ENCODE peak calls at places on chromosomes 11 and 22, in five cellular contexts. V is neuronal stem cell, S is mesendoderm, K is H1, L is mesenchymal stem cell. H is an unnamed sample. For H3K79me1, the result is how much of the 10 kb centered on the place peaks cover.

GRCh38 chr11:117807482-117808272 is 10.7 kb upstream of the DSCAML1 start:
- DNase-seq in V (peak), S (peak), K (no peak), L (peak), H (peak)

GRCh38 chr22:47012589-47013365 is 250.3 kb downstream of the TBC1D22A start:
- DNase-seq in V (no peak), S (peak), K (no peak), L (peak), H (peak)

GRCh38 chr22:33038131-33038772 is 19.9 kb downstream of the SYN3 start:
- DNase-seq in V (peak), S (peak), K (no peak), L (no peak), H (no peak)

GRCh38 chr11:73330569-73331093 is 22.6 kb downstream of the ARHGEF17 start:
- DNase-seq in V (no peak), S (peak), K (no peak), L (peak), H (peak)

GRCh38 chr11:107931206-107931605 is 3.0 kb downstream of the RAB39A start:
- DNase-seq in V (no peak), S (no peak), K (no peak), L (no peak), H (no peak)

GRCh38 chr22:34973926-34974325 is 92.0 kb upstream of the ISX start:
- DNase-seq in V (no peak), S (peak), K (no peak), L (no peak), H (no peak)

GRCh38 chr11:6735306-6735705 is 36.5 kb downstream of the OR2AG2 start:
- DNase-seq in V (no peak), S (no peak), K (no peak), L (no peak), H (no peak)

GRCh38 chr11:114366331-114367243 is 33.7 kb downstream of the C11orf71 start:
- DNase-seq in V (no peak), S (peak), K (no peak), L (peak), H (peak)

GRCh38 chr22:35394011-35394312 is 6.0 kb upstream of the MCM5 start:
- DNase-seq in V (no peak), S (no peak), K (no peak), L (no peak), H (no peak)

GRCh38 chr11:119567667-119568582 is 145.0 kb upstream of the THY1 start:
- DNase-seq in V (no peak), S (peak), K (no peak), L (peak), H (peak)

GRCh38 chr11:107018902-107019493 is 722 bp upstream of the GUCY1A2 start:
- DNase-seq in V (peak), S (peak), K (no peak), L (peak), H (peak)

GRCh38 chr11:20164152-20164551 is 3.9 kb upstream of the DBX1 start:
- DNase-seq in V (no peak), S (no peak), K (no peak), L (no peak), H (no peak)

GRCh38 chr11:3130269-3131071 is 34.6 kb downstream of the OSBPL5 start:
- DNase-seq in V (no peak), S (no peak), K (no peak), L (no peak), H (no peak)

GRCh38 chr22:26464312-26464711 is 19.3 kb downstream of the HPS4 start:
- DNase-seq in V (no peak), S (peak), K (no peak), L (no peak), H (no peak)

GRCh38 chr11:119590651-119591308 is 138.2 kb downstream of the NECTIN1 start:
- DNase-seq in V (peak), S (peak), K (no peak), L (no peak), H (no peak)

GRCh38 chr11:134517115-134517514 is 105.1 kb upstream of the B3GAT1 start:
- DNase-seq in V (no peak), S (no peak), K (no peak), L (no peak), H (no peak)

DNA sequence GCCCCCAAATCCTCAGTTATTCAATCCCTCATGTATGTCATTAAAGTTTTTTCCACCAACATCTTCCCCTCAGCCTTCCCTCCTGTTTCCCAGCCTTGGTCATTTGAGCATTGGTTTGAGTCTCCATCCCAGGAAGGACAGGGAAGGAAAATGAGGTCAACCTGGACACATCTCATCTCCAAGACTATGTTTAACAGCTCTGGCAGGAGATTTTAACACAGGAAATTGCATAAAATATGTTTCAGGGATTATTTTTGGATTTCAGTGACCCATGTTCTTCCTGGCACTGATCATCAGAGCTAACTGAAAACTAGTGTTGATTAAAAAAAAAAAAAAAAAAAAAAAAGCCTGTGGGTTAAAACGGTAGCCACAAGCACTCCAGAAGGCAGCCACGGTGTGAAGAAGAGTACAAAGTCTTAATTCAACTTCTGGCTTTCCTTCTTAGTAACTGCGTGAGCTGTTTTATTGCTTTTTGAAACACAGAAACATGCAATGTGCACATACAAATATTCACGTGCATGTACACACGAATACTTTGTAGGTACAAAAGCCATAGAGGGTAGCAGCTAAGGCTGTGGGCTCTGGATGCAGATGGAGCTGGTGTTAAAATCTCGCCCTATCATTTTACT is 164.4 kb upstream of the DDI1 start:
- DNase-seq in V (no peak), S (no peak), K (no peak), L (no peak), H (no peak)
- H3K79me1 ChIP-seq in V (under half), S (under half), K (under half), L (under half), H (under half)

GRCh38 chr22:40732996-40733292 is 53.7 kb downstream of the MCHR1 start:
- DNase-seq in V (no peak), S (no peak), K (no peak), L (no peak), H (no peak)
- H3K79me1 ChIP-seq in V (under half), S (under half), K (under half), L (under half), H (under half)

GRCh38 chr22:40718250-40719204 is 39.2 kb downstream of the MCHR1 start:
- DNase-seq in V (no peak), S (no peak), K (no peak), L (no peak), H (no peak)

GRCh38 chr22:40720538-40721256 is 41.4 kb downstream of the MCHR1 start:
- DNase-seq in V (no peak), S (no peak), K (no peak), L (peak), H (peak)

GRCh38 chr22:40719599-40719998 is 40.3 kb downstream of the MCHR1 start:
- DNase-seq in V (no peak), S (no peak), K (no peak), L (no peak), H (no peak)

GRCh38 chr22:40723396-40723933 is 44.2 kb downstream of the MCHR1 start:
- DNase-seq in V (no peak), S (peak), K (no peak), L (no peak), H (no peak)

GRCh38 chr22:40721266-40721665 is 42.0 kb downstream of the MCHR1 start:
- DNase-seq in V (no peak), S (peak), K (no peak), L (peak), H (peak)
- H3K79me1 ChIP-seq in V (under half), S (under half), K (under half), L (under half), H (under half)

GRCh38 chr11:96094156-96094555 is 170.2 kb upstream of the MTMR2 start:
- DNase-seq in V (no peak), S (no peak), K (no peak), L (no peak), H (no peak)
- H3K79me1 ChIP-seq in V (under half), S (under half), K (under half), L (under half), H (half or more)

GRCh38 chr11:69613594-69613993 is 27.4 kb upstream of the CCND1 start:
- DNase-seq in V (no peak), S (no peak), K (no peak), L (no peak), H (no peak)

GRCh38 chr11:69617220-69617619 is 23.7 kb upstream of the CCND1 start:
- DNase-seq in V (no peak), S (no peak), K (no peak), L (no peak), H (no peak)

GRCh38 chr11:69615545-69616278 is 25.2 kb upstream of the CCND1 start:
- DNase-seq in V (no peak), S (no peak), K (no peak), L (no peak), H (no peak)

GRCh38 chr11:69611548-69612526 is 29.1 kb upstream of the CCND1 start:
- DNase-seq in V (no peak), S (no peak), K (no peak), L (no peak), H (peak)

GRCh38 chr11:69614085-69614484 is 26.9 kb upstream of the CCND1 start:
- DNase-seq in V (no peak), S (no peak), K (no peak), L (no peak), H (no peak)
- H3K79me1 ChIP-seq in V (under half), S (under half), K (under half), L (under half), H (under half)

GRCh38 chr11:76577921-76578654 is 92.5 kb downstream of the LRRC32 start:
- DNase-seq in V (no peak), S (no peak), K (no peak), L (no peak), H (no peak)

GRCh38 chr11:76578655-76579046 is 91.9 kb downstream of the LRRC32 start:
- DNase-seq in V (no peak), S (peak), K (no peak), L (peak), H (no peak)

GRCh38 chr11:76579752-76580151 is 90.8 kb downstream of the LRRC32 start:
- DNase-seq in V (no peak), S (no peak), K (no peak), L (no peak), H (no peak)

GRCh38 chr11:76577199-76577920 is 93.2 kb downstream of the LRRC32 start:
- DNase-seq in V (no peak), S (peak), K (no peak), L (peak), H (peak)

DNA sequence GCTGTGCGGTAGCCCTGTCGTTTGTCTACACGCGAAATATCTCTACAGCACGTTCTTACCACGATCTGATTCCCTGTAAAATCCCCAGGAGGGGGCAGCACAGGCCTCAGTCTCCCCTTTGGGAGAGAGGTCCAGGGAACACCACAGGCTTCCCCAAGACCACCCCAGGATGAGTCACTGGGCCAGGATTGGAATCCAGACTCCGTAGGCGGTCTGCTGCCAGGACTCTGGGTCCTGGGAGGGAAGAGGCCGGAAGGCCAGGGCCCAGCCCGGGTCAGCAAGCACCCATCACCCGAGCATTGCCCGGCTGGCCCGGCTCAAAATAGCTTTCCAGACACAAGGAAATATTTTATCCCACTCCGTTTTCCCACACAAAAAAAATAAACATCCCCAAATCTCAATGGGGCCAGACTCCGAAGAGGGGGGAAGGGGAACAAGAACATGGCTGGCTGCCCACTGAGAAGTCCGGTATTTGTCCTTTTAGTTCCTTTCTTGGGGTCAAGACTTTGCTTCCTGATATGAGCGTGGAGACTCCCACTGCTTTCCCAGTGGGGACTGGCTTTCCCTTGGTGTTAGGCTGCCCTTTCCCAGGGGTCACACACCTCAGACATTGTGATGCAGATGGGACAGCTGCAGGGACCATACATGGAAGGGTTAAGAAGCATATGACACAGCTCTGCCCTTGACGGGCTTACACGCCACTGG is 91.3 kb downstream of the LRRC32 start:
- DNase-seq in V (no peak), S (peak), K (no peak), L (peak), H (no peak)
- H3K79me1 ChIP-seq in V (under half), S (under half), K (under half), L (under half), H (under half)

GRCh38 chr11:78082146-78082545 is 2.5 kb upstream of the NDUFC2 start:
- DNase-seq in V (no peak), S (no peak), K (no peak), L (no peak), H (no peak)
- H3K79me1 ChIP-seq in V (under half), S (under half), K (under half), L (under half), H (under half)

GRCh38 chr22:45442120-45442519 is 28.6 kb downstream of the RIBC2 start:
- DNase-seq in V (no peak), S (no peak), K (no peak), L (no peak), H (peak)
- H3K79me1 ChIP-seq in V (under half), S (under half), K (under half), L (under half), H (under half)

DNA sequence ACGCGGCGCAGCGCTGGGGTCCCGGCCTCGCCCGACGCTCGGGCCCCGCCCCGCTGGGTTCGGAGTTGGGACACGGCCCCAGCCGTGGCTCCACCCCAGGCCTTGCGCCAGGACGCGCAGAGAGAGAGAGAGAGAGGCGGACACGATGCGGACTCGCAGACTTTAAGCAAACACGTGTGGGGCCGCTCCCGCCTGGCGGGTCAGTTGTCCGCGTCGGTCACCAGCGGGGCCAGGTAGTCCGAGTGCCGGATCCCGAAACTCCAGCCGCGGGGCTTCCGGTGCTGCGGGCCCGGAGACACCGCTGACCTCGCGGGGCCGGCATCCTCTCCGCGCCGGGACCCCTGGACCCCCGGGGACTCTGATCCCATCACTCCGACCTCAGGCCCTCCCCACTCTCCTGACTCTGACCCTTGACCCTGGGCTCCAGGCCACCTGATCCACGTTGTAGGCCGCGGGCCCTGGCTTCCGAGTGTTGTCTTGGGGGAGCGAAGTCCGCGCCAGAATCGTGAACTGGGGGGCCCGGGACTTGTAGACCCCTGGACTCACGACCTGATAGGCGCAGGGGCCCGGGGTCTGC is 556 bp upstream of the TYMP start:
- DNase-seq in V (no peak), S (no peak), K (no peak), L (peak), H (peak)
- H3K79me1 ChIP-seq in V (under half), S (under half), K (under half), L (under half), H (under half)

H was measured in IMR-90.